ENCODE peak calls at places on chromosome 22, in four cellular contexts. C is HCT116, R is sigmoid colon, J is stomach. H is an unnamed sample.

GRCh38 chr22:44186121-44186510 is 5.4 kb downstream of the PARVG start:
- DNase-seq in R (peak), J (no peak), C (no peak), H (no peak)

GRCh38 chr22:23061471-23062280 is 8.6 kb upstream of the GNAZ start:
- DNase-seq in R (no peak), C (no peak), J (peak), H (no peak)

GRCh38 chr22:45320326-45320976 is 10.7 kb downstream of the FAM118A start:
- DNase-seq in C (no peak), J (no peak), R (no peak), H (no peak)

GRCh38 chr22:23753371-23753770 is 854 bp downstream of the VPREB3 start:
- DNase-seq in C (no peak), J (no peak), R (no peak), H (no peak)

GRCh38 chr22:19607198-19608113 is 83.2 kb upstream of the CLDN5 start:
- DNase-seq in C (no peak), J (peak), R (no peak), H (no peak)

GRCh38 chr22:44721206-44721605 is 19.2 kb downstream of the PRR5 start:
- DNase-seq in C (no peak), J (no peak), R (no peak), H (no peak)

GRCh38 chr22:50545522-50546325 is at the start of gene KLHDC7B:
- DNase-seq in J (no peak), C (no peak), R (no peak), H (no peak)

GRCh38 chr22:37563153-37564081 is 3.1 kb downstream of the CDC42EP1 start:
- DNase-seq in J (peak), R (peak), C (peak), H (no peak)

GRCh38 chr22:44620129-44620840 is 81.7 kb upstream of the PRR5 start:
- DNase-seq in R (peak), J (peak), C (no peak), H (no peak)

GRCh38 chr22:42581762-42582716 is 28.3 kb downstream of the SERHL2 start:
- DNase-seq in C (peak), R (peak), J (peak), H (peak)

GRCh38 chr22:42584364-42584940 is 30.2 kb downstream of the POLDIP3 start:
- DNase-seq in R (no peak), J (no peak), C (no peak), H (no peak)

GRCh38 chr22:42585096-42585495 is 29.6 kb downstream of the POLDIP3 start:
- DNase-seq in C (no peak), J (no peak), R (no peak), H (no peak)

GRCh38 chr22:42577623-42578240 is 24.0 kb downstream of the SERHL2 start:
- DNase-seq in R (no peak), C (no peak), J (no peak), H (no peak)

DNA sequence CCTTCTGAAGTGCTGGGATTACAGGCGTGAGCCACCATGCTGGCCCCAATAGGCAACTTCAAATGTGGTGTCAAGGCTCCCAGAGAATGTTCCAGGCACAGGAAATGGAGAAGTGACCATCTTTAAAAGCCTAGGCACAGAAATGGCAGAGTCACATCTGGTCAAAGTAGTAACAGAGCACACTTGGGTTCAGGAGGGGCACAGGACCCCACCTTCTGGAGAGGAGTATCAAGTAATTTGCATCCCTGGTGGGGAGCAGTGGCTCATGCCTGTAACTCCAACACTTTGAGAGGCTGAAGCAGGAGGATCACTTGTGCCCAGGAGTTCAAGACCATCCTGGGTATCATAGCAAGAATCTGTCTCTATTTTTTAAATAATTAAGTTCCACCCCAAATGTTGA is 29.2 kb downstream of the SERHL2 start:
- DNase-seq in J (no peak), C (no peak), R (no peak), H (no peak)
- TF ChIP-seq POLR2AphosphoS5 in J (no peak), C (no peak), R (no peak), H (peak)

GRCh38 chr22:28949788-28950187 is 66.4 kb downstream of the ZNRF3 start:
- DNase-seq in C (no peak), R (no peak), J (no peak), H (no peak)
- TF ChIP-seq POLR2AphosphoS5 in C (no peak), R (no peak), J (no peak), H (no peak)

DNA sequence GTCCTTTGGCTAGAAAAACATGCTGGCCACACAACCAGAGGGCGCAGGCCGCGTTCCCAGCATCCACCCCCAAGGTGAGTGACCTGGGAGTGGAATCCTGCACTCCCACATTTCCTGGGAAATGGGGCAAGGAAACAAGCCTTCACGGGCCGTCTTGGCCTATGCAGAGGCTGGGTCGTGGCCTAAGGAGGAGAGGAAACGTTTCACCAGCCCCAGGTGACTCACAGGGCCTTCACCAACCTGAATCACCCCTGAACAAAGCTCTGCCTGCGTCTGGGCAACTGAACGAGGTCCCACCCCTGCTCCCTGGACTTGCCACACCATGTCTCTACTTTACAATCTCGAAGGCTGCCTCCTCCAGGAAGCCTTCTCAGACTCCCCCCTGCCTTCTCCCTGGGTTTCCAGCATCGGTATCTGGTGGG is 13.2 kb downstream of the MYH9 start:
- DNase-seq in C (peak), J (peak), R (no peak), H (no peak)
- TF ChIP-seq POLR2AphosphoS5 in C (peak), J (peak), R (peak), H (no peak)

GRCh38 chr22:41902016-41902415 is 12.9 kb downstream of the SHISA8 start:
- DNase-seq in R (no peak), J (no peak), C (no peak), H (no peak)
- TF ChIP-seq POLR2AphosphoS5 in R (no peak), J (no peak), C (no peak), H (peak)

DNA sequence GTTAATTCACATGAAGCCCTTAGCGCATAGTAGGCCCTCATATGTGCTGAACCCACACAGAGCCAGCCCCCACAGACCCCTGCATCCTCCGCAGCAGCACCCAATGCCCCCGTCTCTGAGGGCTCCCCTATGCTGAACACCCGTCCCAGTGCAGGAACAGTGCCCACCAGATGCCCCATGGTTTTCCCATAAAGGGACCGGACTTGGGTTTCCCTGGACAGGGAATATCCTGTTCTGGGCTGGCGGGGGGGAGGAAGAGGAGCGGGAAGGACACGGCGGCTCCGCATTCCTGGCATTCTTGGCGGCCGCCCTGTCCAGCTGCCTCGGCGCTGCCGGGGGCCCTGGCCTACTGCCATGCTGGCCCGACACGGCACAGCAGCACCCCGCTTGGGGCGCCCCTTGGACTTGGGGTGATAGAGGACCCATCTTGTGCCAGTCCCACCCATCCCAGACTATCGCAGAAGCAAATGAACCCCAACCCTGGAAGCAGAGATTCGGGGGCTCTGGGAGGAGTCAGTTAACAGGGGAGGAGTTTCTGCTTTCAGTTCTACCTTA is 23.7 kb upstream of the CBX7 start:
- DNase-seq in J (peak), R (peak), C (no peak), H (no peak)
- TF ChIP-seq POLR2AphosphoS5 in J (peak), R (peak), C (no peak), H (no peak)

GRCh38 chr22:31393890-31394289 is 5.5 kb upstream of the DRG1 start:
- DNase-seq in J (no peak), R (no peak), C (no peak), H (no peak)

GRCh38 chr22:31400023-31400397 is 606 bp downstream of the DRG1 start:
- DNase-seq in C (no peak), R (no peak), J (no peak), H (no peak)

GRCh38 chr22:31394326-31394725 is 5.1 kb upstream of the DRG1 start:
- DNase-seq in J (no peak), R (no peak), C (no peak), H (no peak)

GRCh38 chr22:31399211-31400022 is at the start of gene DRG1:
- DNase-seq in J (peak), C (peak), R (peak), H (peak)
- TF ChIP-seq POLR2AphosphoS5 in J (peak), C (peak), R (peak), H (peak)

GRCh38 chr22:46730568-46731245 is 7.3 kb downstream of the CERK start:
- DNase-seq in C (no peak), R (no peak), J (no peak), H (no peak)
- TF ChIP-seq POLR2AphosphoS5 in C (no peak), R (peak), J (no peak), H (no peak)

H was measured in GM12891.